ENCODE peak calls at places on chromosome 11, in five cellular contexts. H is HL-60, R is esophagus squamous epithelium, O is mammary epithelial cell, N is sigmoid colon. E is an unnamed sample.

GRCh38 chr11:59767212-59767611 is 12.0 kb downstream of the STX3 start:
- DNase-seq in R (no peak), N (no peak), O (no peak), H (peak; percentile 58), E (no peak)

GRCh38 chr11:12052676-12053605 is 44.5 kb upstream of the DKK3 start:
- DNase-seq in N (peak; percentile 62), O (peak; percentile 66), R (no peak), H (no peak), E (peak; percentile 27)

GRCh38 chr11:71305451-71306125 is 53.2 kb upstream of the SHANK2 start:
- DNase-seq in H (no peak), O (no peak), N (peak; percentile 50), R (no peak), E (no peak)

GRCh38 chr11:19906126-19906525 is 193.5 kb downstream of the NAV2 start:
- DNase-seq in O (no peak), R (no peak), H (no peak), N (no peak), E (no peak)

GRCh38 chr11:44565008-44565745 is at the start of gene CD82:
- DNase-seq in H (peak; percentile 98), R (peak; percentile 97), O (peak; percentile 98), N (peak; percentile 100), E (peak; percentile 96)

GRCh38 chr11:46256540-46257001 is 20.9 kb upstream of the CREB3L1 start:
- DNase-seq in H (no peak), N (no peak), O (no peak), R (no peak), E (no peak)

GRCh38 chr11:69217276-69218105 is 61.8 kb downstream of the SMIM38 start:
- DNase-seq in R (no peak), O (no peak), N (peak; percentile 45), H (no peak), E (no peak)

GRCh38 chr11:45209904-45210699 is 63.7 kb downstream of the PRDM11 start:
- DNase-seq in R (no peak), H (no peak), N (peak; percentile 98), O (no peak), E (peak; percentile 35)

GRCh38 chr11:59199546-59200420 is 12.9 kb downstream of the MPEG1 start:
- DNase-seq in N (no peak), O (no peak), H (no peak), R (no peak), E (no peak)

GRCh38 chr11:134412508-134413333 is 679 bp upstream of the B3GAT1 start:
- DNase-seq in R (no peak), H (no peak), N (no peak), O (no peak), E (no peak)

GRCh38 chr11:19786644-19787043 is 74.0 kb downstream of the NAV2 start:
- DNase-seq in H (no peak), O (no peak), R (no peak), N (no peak), E (no peak)

GRCh38 chr11:69962152-69962551 is 116.0 kb upstream of the ANO1 start:
- DNase-seq in N (no peak), H (no peak), R (no peak), O (peak; percentile 59), E (peak; percentile 29)

GRCh38 chr11:26297179-26297970 is 34.6 kb upstream of the ANO3 start:
- DNase-seq in H (peak; percentile 36), R (no peak), O (peak; percentile 42), N (no peak), E (peak; percentile 87)

GRCh38 chr11:111942826-111943225 is 5.7 kb downstream of the DIXDC1 start:
- DNase-seq in N (no peak), H (no peak), O (peak; percentile 65), R (no peak), E (peak; percentile 88)

GRCh38 chr11:108369064-108369463 is 98.3 kb downstream of the C11orf65 start:
- DNase-seq in R (no peak), H (no peak), O (no peak), N (no peak), E (no peak)

GRCh38 chr11:105718641-105719040 is 108.8 kb downstream of the GRIA4 start:
- DNase-seq in N (no peak), R (no peak), H (no peak), O (no peak), E (no peak)

GRCh38 chr11:14357843-14358728 is 897 bp downstream of the RRAS2 start:
- DNase-seq in H (no peak), N (peak; percentile 73), O (peak; percentile 72), R (no peak), E (peak; percentile 41)

GRCh38 chr11:200224-201003 is 6.8 kb downstream of the BET1L start:
- DNase-seq in R (no peak), N (no peak), O (no peak), H (no peak), E (no peak)

GRCh38 chr11:57432714-57433163 is 5.8 kb upstream of the SLC43A3 start:
- DNase-seq in R (no peak), N (no peak), H (peak; percentile 79), O (peak; percentile 77), E (peak; percentile 93)

GRCh38 chr11:3134651-3135490 is 30.2 kb downstream of the OSBPL5 start:
- DNase-seq in O (no peak), H (no peak), R (no peak), N (peak; percentile 65), E (no peak)

GRCh38 chr11:57815476-57815875 is 53.9 kb downstream of the CTNND1 start:
- DNase-seq in O (no peak), N (no peak), R (no peak), H (no peak), E (no peak)

GRCh38 chr11:14644396-14645246 is 1.0 kb downstream of the PDE3B start:
- DNase-seq in R (no peak), H (peak; percentile 36), O (peak; percentile 16), N (peak; percentile 68), E (no peak)

GRCh38 chr11:10076458-10077141 is 217.4 kb downstream of the SBF2 start:
- DNase-seq in O (peak; percentile 6), H (peak; percentile 39), N (peak; percentile 78), R (no peak), E (peak; percentile 44)

GRCh38 chr11:36008576-36008975 is 64.7 kb downstream of the LDLRAD3 start:
- DNase-seq in N (no peak), H (no peak), R (no peak), O (no peak), E (peak; percentile 35)

GRCh38 chr11:77396305-77396704 is 77.6 kb downstream of the PAK1 start:
- DNase-seq in H (no peak), O (no peak), N (no peak), R (no peak), E (no peak)

GRCh38 chr11:27646051-27646818 is 54.0 kb downstream of the BDNF start:
- DNase-seq in O (peak; percentile 40), N (no peak), H (no peak), R (no peak), E (no peak)

GRCh38 chr11:124863137-124863825 is 2.0 kb upstream of the ROBO3 start:
- DNase-seq in H (no peak), R (no peak), N (peak; percentile 70), O (no peak), E (peak; percentile 45)
- H3K4me3 ChIP-seq in H (no peak overlapping the region), R (peak overlapping the region; percentile 56), N (peak overlapping the region; percentile 32), O (peak overlapping the region; percentile 18), E (peak overlapping the region; percentile 4)

DNA sequence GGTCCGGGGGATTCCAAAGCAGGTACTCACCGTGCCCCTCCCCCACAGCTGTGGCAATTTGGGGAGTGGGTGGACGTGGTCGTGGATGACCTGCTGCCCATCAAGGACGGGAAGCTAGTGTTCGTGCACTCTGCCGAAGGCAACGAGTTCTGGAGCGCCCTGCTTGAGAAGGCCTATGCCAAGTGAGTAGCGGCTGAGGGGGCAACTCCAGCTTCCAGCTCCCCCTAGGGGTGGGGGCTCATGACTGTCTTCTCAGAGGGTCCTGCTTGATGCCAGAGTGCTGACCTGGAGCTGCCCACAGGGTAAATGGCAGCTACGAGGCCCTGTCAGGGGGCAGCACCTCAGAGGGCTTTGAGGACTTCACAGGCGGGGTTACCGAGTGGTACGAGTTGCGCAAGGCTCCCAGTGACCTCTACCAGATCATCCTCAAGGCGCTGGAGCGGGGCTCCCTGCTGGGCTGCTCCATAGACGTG is 4.2 kb downstream of the CAPN1 start:
- DNase-seq in R (no peak), O (no peak), N (no peak), H (no peak), E (no peak)
- TF ChIP-seq CTCF in R (no peak), O (no peak), N (no peak), H (no peak), E (no peak)

GRCh38 chr11:33999393-33999792 is 52.1 kb upstream of the CAPRIN1 start:
- DNase-seq in N (no peak), H (no peak), R (no peak), O (no peak), E (no peak)

GRCh38 chr11:33996498-33997454 is 54.8 kb upstream of the CAPRIN1 start:
- DNase-seq in H (peak; percentile 78), R (peak; percentile 8), N (peak; percentile 74), O (peak; percentile 69), E (peak; percentile 76)

GRCh38 chr11:33994937-33995336 is 56.6 kb upstream of the CAPRIN1 start:
- DNase-seq in R (no peak), H (no peak), N (no peak), O (no peak), E (no peak)

GRCh38 chr11:34002420-34002819 is 49.1 kb upstream of the CAPRIN1 start:
- DNase-seq in O (no peak), N (no peak), H (no peak), R (no peak), E (no peak)

GRCh38 chr11:33997473-33998347 is 53.8 kb upstream of the CAPRIN1 start:
- DNase-seq in H (no peak), O (peak; percentile 24), R (no peak), N (no peak), E (peak; percentile 7)
- H3K4me3 ChIP-seq in H (no peak overlapping the region), O (no peak overlapping the region), R (peak overlapping the region; percentile 44), N (no peak overlapping the region), E (no peak overlapping the region)

DNA sequence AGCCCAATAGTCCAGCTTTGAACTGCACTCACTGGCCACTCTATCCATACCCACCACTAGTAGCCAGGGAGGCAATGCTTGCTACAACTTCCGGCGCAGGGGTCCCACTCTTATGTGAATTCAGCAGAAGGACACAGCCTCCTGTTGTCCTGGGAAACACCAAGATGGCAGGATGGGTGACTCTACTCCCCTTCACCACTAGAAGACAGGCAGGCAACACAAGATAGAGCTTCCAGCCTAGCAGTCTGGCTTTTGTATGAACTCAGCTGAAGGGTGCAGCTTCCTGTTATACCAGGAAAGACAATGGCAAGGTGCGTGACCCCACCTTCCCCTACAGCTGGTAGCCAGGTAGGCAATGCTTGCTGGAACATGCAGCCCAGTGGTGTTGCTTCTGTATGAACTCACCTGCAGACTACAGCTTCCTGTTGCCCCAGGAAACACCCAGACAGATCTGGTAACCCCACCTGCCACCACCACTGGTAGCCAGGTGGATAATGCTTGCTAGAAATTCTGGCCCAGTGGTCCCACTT is 205.2 kb upstream of the KIRREL3 start:
- DNase-seq in H (no peak), O (no peak), N (no peak), R (no peak), E (no peak)
- TF ChIP-seq CTCF in H (no peak), O (no peak), N (no peak), R (no peak), E (no peak)

DNA sequence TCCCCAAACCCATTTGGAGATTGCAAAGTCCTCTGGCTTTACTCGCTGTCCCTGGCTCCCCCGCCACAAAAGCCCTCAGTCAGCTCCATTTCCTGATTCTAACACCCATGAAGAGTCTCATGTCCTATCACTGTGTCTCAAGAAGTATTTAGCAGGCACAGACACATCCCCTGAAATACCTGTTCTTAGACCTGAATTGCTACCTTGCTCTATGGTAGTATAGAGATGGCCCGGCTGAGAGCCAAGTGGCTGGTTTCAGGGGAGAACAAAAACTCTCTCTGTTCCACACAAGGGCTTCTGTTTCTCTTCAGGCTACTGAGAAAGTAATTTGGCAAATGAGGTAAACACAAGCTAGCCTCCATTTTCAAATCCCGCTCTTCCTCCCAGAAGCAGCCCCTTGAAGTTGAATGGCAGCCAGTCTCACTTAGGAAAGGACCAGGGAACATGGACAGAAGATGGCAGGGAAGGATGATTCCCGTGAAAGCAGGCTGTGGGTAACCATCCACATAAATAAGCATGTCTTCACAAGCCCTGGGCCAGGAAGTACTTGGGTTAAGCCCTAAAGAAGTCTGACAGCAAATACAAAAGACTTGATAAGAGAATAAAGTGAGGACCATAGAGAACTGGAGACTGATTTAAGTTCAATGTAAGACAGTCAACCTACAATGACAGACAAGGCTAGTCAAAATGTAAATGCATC is 137.8 kb downstream of the C11orf58 start:
- DNase-seq in O (peak; percentile 89), N (no peak), R (no peak), H (no peak), E (no peak)
- H3K4me3 ChIP-seq in O (no peak overlapping the region), N (no peak overlapping the region), R (peak overlapping the region; percentile 17), H (no peak overlapping the region), E (no peak overlapping the region)